ENCODE peak calls at places on chromosome 9, in nine cellular contexts. G, H, F, K, J, W, Z, S and C are unnamed samples.
A peak's percentile ranks its signal among the peaks of the same experiment; 100 is the strongest.

GRCh38 chr9:120043448-120043847 is 536.5 kb downstream of the CDK5RAP2 start:
- DNase-seq in G (no peak), H (no peak), J (no peak), F (no peak), Z (no peak), W (no peak), S (no peak), K (no peak), C (no peak)

GRCh38 chr9:33782395-33783152 is 12.8 kb upstream of the PRSS3 start:
- DNase-seq in F (no peak), G (no peak), S (peak; percentile 76), Z (peak; percentile 82), J (no peak), K (no peak), H (no peak), W (no peak), C (peak; percentile 78)

GRCh38 chr9:120928720-120929389 is 2.3 kb upstream of the TRAF1 start:
- DNase-seq in K (peak; percentile 76), J (peak; percentile 78), F (peak; percentile 81), H (peak; percentile 71), W (peak; percentile 37), G (no peak), Z (peak; percentile 20), S (peak; percentile 45), C (no peak)

GRCh38 chr9:20307662-20308061 is 314.6 kb downstream of the MLLT3 start:
- DNase-seq in G (no peak), F (no peak), H (no peak), J (no peak), Z (no peak), S (no peak), W (no peak), K (peak; percentile 55), C (no peak)

GRCh38 chr9:75265525-75265972 is 177.2 kb downstream of the OSTF1 start:
- DNase-seq in F (no peak), J (peak; percentile 20), K (peak; percentile 80), Z (peak; percentile 61), H (peak; percentile 26), G (no peak), W (peak; percentile 26), S (peak; percentile 67), C (peak; percentile 4)

GRCh38 chr9:70641631-70642030 is 227.2 kb upstream of the KLF9 start:
- DNase-seq in K (peak; percentile 12), J (no peak), H (no peak), F (no peak), W (no peak), Z (no peak), G (no peak), S (no peak), C (no peak)

GRCh38 chr9:35932732-35933131 is 23.4 kb downstream of the SPAAR start:
- DNase-seq in W (no peak), H (no peak), S (no peak), J (no peak), K (no peak), G (no peak), Z (no peak), F (no peak), C (no peak)

GRCh38 chr9:90140131-90140818 is 502.3 kb downstream of the DIRAS2 start:
- DNase-seq in F (no peak), Z (no peak), G (no peak), K (peak; percentile 23), J (no peak), S (no peak), H (no peak), W (no peak), C (no peak)

GRCh38 chr9:121836382-121836885 is 185.0 kb downstream of the DAB2IP start:
- DNase-seq in F (no peak), Z (no peak), G (no peak), W (no peak), H (no peak), K (no peak), J (no peak), S (no peak), C (no peak)

DNA sequence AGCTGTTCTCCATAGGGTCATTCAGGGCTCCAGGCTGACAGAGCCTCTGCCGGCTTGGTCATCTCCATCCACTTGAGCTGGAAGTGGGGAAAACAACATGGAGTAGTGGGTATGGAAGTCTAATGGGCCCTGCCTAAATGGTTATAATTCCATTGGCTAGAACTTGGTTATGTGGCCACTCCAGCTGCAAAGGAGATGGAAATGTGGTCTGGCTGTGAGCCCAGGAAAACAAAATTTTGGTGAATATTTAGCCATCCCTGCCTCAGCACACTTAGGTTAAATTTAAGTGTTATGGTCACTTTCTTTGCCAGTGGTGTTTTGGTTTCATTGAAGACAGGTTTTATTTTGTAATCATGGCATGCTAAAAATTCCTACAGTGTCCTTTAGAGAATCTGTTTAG is 112.3 kb downstream of the SMARCA2 start:
- DNase-seq in K (no peak), J (no peak), F (no peak), G (peak; percentile 33), H (no peak), S (peak; percentile 67), W (peak; percentile 46), Z (peak; percentile 87), C (peak; percentile 73)
- H3K4me3 ChIP-seq in K (no peak overlapping the region), J (no peak overlapping the region), F (no peak overlapping the region), G (no peak overlapping the region), H (no peak overlapping the region), S (no peak overlapping the region), W (no peak overlapping the region), Z (no peak overlapping the region), C (no peak overlapping the region)

GRCh38 chr9:137053944-137054931 is at the start of gene ENTPD2:
- DNase-seq in S (no peak), H (peak; percentile 22), F (no peak), G (no peak), K (peak; percentile 70), J (no peak), Z (no peak), W (no peak), C (no peak)

GRCh38 chr9:137054932-137055384 is 1.1 kb upstream of the ENTPD2 start:
- DNase-seq in K (no peak), H (no peak), W (no peak), J (no peak), Z (no peak), S (no peak), G (no peak), F (no peak), C (no peak)

GRCh38 chr9:137051145-137051724 is 2.6 kb downstream of the ENTPD2 start:
- DNase-seq in S (no peak), J (no peak), H (no peak), Z (no peak), F (no peak), K (no peak), W (no peak), G (no peak), C (no peak)

GRCh38 chr9:137052293-137052692 is 1.6 kb downstream of the ENTPD2 start:
- DNase-seq in K (no peak), F (no peak), H (no peak), W (no peak), Z (no peak), J (no peak), G (no peak), S (no peak), C (no peak)

DNA sequence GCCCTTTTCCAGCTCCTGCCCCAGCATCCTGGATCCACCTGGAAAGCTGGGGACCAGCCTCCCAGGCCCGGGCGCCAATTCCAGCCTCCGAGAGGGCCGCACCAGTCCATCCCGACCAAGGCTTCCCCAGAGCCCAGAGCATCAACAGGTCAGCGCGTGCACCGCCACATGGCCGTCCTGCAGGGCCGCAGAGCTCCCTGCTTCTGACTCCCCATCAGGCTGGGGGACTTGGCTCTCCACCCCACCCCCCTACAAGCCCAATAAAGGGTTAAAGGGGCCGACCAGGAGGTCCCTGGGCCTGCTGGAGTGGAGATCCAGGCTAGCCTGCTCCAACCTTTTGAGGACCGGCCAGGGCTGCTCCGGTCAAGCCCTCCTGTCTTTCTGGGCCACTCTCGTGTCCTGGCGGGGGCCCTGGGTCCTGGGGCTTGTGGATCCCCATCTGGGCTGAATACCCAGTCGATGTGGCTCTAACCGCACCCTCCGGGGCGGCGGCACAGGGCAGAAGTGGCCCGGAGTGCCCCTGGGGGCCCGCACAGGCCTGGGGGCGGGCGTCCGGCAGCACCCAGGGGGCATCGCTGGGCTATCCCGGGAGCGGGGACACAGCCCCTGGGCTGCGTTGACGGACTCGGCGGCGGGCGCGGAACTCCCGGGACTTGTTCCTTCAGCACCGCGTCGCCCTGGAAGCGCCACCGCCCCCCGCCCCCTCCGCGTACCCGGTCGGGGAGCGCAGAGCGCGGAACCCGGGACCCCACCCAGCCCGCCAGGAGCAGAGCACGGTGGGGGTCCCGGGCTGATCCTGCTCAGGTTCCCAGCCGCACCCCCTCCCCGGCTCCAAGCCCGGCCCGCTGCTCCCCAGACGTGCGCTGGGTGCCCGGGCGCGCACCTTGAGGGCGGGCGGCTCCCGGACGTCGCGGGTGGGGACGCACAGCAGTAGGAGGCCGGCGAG is 590 bp downstream of the ENTPD2 start:
- DNase-seq in Z (no peak), G (no peak), H (no peak), F (no peak), S (no peak), W (no peak), K (peak; percentile 55), J (no peak), C (no peak)
- H3K4me3 ChIP-seq in Z (no peak overlapping the region), G (no peak overlapping the region), H (no peak overlapping the region), F (peak overlapping the region; percentile 64), S (no peak overlapping the region), W (no peak overlapping the region), K (peak overlapping the region; percentile 60), J (peak overlapping the region; percentile 59), C (no peak overlapping the region)

DNA sequence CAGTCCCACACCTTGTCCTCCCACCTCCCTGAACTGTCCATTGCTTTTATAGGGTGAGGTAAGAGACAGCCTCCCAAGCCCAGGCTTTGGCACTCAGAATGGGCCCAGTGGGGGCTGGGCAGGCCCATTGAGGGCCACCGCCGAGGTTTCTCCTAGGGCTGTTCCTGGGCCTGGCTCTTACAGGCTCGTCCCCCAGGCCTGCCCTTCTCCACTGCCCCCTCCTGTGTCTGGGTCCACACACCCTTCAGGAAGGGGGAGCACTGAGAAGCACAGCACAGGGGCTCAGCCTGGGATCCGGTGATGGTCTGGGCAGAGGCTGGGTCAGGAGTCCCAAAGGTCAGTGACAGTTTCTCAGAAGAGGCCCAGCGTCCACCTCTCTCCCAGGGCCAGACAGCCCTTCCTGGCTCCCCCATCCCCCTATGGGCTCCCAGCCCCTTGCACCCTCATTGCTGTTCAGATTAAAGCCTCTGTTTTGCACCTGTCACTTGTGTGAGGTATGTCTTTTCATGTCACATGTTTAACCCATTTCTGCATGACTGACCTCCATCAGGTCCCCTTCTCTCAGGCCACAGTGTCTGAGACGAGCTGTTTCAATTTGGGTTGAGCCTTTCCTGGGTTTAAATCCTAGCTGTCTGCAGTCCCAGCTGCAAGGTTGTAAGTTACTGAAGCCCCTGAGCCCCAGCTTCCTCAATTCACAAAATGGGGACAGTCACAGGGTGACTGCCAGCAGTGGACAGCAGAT is 29.4 kb downstream of the IER5L start:
- DNase-seq in K (no peak), G (no peak), H (no peak), F (no peak), S (no peak), Z (no peak), W (no peak), J (no peak), C (no peak)
- H3K4me3 ChIP-seq in K (no peak overlapping the region), G (no peak overlapping the region), H (no peak overlapping the region), F (no peak overlapping the region), S (no peak overlapping the region), Z (no peak overlapping the region), W (no peak overlapping the region), J (no peak overlapping the region), C (no peak overlapping the region)

DNA sequence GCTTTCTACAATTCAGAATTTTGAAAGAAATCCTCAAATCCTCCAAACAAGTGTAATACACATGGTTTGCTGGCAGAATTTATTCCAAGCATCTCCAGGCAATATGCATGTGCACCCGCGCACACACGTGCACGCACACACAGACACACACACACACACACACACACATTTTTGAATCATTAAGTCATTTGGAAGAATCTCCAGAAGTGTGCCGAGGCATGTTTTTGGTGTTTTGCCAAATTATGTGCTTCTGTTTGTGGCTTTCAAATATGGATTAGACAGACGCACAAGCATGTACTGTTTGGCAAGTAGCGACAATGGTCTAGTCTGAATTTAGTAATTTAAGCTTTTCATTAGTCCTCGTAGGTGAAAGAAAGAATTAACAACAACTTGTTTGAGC is 36.7 kb downstream of the NFIB start:
- DNase-seq in G (no peak), J (no peak), F (peak; percentile 27), S (peak; percentile 89), H (no peak), W (peak; percentile 58), Z (peak; percentile 76), K (no peak), C (peak; percentile 90)
- H3K4me3 ChIP-seq in G (no peak overlapping the region), J (no peak overlapping the region), F (peak overlapping the region; percentile 26), S (no peak overlapping the region), H (no peak overlapping the region), W (no peak overlapping the region), Z (no peak overlapping the region), K (no peak overlapping the region), C (no peak overlapping the region)